ENCODE peak calls at places on chromosomes 5 and 9, in eight cellular contexts. E is heart left ventricle; Y is cardiac muscle cell; I is keratinocyte; R is fibroblast of lung; O is CD8-positive, alpha-beta T cell; M is aorta; W is astrocyte. P is an unnamed sample. For H3K36me3, the result is how much of the 10 kb centered on the place peaks cover.

GRCh38 chr5:36152324-36153298 is 700 bp downstream of the SKP2 start:
- DNase-seq in E (no peak), Y (peak), I (no peak), R (peak), O (no peak), M (no peak), W (peak), P (no peak)

GRCh38 chr5:157143127-157143959 is 678 bp upstream of the MED7 start:
- DNase-seq in E (no peak), Y (peak), I (no peak), R (no peak), O (no peak), M (peak), W (no peak), P (peak)

GRCh38 chr9:34413229-34413852 is 36.6 kb upstream of the MYORG start:
- DNase-seq in E (no peak), Y (peak), I (no peak), R (peak), O (no peak), M (peak), W (peak), P (no peak)

GRCh38 chr5:105616599-105616998 is 2054.0 kb upstream of the NUDT12 start:
- DNase-seq in E (no peak), Y (no peak), I (no peak), R (no peak), O (no peak), M (no peak), W (no peak), P (no peak)

GRCh38 chr9:114224247-114224610 is 68.9 kb downstream of the COL27A1 start:
- DNase-seq in E (no peak), Y (no peak), I (no peak), R (peak), O (no peak), M (no peak), W (peak), P (no peak)

GRCh38 chr5:156920042-156920860 is 42.8 kb downstream of the TIMD4 start:
- DNase-seq in E (no peak), Y (peak), I (no peak), R (no peak), O (no peak), M (no peak), W (peak), P (no peak)

GRCh38 chr5:179549973-179550510 is 312 bp upstream of the RUFY1 start:
- DNase-seq in E (peak), Y (no peak), I (no peak), R (peak), O (no peak), M (peak), W (peak), P (peak)

GRCh38 chr5:108382784-108383358 is 973 bp upstream of the FBXL17 start:
- DNase-seq in E (no peak), Y (peak), I (no peak), R (no peak), O (no peak), M (no peak), W (no peak), P (no peak)

GRCh38 chr9:92492781-92493401 is 10.6 kb upstream of the ASPN start:
- DNase-seq in E (no peak), Y (peak), I (no peak), R (no peak), O (no peak), M (no peak), W (no peak), P (no peak)

GRCh38 chr5:150846651-150847333 is 471 bp downstream of the IRGM start:
- DNase-seq in E (no peak), Y (peak), I (peak), R (peak), O (no peak), M (peak), W (peak), P (no peak)

GRCh38 chr5:112555691-112556090 is 136.6 kb upstream of the EPB41L4A start:
- DNase-seq in E (no peak), Y (no peak), I (no peak), R (peak), O (no peak), M (no peak), W (peak), P (no peak)
- H3K36me3 ChIP-seq in E (under half), Y (under half), I (under half), R (under half), O (under half), M (under half), W (under half), P (under half)

GRCh38 chr9:100579665-100580064 is 1.8 kb downstream of the CAVIN4 start:
- DNase-seq in E (no peak), Y (peak), I (no peak), R (no peak), O (no peak), M (no peak), W (peak), P (no peak)
- H3K4me3 ChIP-seq in E (peak), Y (no peak), I (no peak), R (no peak), O (no peak), M (no peak), W (no peak), P (no peak)

DNA sequence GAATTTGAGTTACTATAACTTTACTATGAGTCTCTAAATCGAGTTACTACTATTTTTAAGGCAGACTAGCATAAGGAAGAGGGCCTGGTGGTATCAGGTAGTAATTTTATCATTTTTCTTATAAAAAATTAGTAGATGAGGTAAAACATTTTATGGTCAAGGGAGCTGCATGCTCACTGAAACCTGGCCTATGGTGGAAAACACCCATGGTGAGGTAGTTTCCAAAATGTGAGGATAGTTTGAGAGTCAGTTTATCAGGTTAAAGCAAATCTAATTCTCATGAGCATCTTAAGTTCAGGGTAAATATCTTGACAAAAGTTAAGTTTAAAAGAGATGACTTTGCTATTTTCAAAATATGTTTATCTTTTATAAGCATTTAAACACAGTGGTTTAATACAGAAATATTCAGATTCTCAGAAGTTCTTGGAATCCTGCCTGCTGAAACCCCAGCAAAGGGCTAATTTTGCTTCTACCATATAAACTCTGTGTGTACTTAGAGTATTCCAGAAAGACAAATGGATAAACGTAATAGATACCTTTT is 10.0 kb downstream of the DDX4 start:
- DNase-seq in E (no peak), Y (no peak), I (no peak), R (no peak), O (no peak), M (no peak), W (no peak), P (no peak)
- H3K27ac ChIP-seq in E (no peak), Y (no peak), I (no peak), R (no peak), O (no peak), M (no peak), W (no peak), P (no peak)

DNA sequence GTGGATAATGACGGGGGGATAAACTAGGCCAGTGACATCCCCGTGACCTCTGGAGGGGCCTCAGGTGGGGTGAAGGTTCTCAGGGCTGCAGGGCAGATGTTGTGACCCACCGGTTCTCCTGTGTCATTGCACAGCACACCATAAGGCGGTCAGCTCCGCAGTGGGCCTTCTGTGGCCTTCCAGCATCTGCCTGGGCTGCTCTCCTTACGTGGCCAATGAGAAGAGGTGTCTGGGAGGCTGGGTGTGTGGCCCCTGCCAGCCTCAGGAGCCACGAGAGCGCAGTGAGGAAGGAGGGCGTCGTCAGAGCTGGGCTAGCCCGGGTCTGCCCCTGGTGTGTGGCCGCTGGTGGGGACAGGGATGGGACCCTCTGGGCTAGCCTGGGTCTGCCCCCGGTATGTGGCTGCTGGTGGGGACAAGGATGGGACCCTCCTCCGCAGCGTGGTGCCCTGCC is 48.7 kb downstream of the COL5A1 start:
- DNase-seq in E (peak), Y (no peak), I (no peak), R (no peak), O (no peak), M (peak), W (no peak), P (no peak)
- H3K36me3 ChIP-seq in E (under half), Y (under half), I (under half), R (under half), O (under half), M (under half), W (under half), P (under half)

DNA sequence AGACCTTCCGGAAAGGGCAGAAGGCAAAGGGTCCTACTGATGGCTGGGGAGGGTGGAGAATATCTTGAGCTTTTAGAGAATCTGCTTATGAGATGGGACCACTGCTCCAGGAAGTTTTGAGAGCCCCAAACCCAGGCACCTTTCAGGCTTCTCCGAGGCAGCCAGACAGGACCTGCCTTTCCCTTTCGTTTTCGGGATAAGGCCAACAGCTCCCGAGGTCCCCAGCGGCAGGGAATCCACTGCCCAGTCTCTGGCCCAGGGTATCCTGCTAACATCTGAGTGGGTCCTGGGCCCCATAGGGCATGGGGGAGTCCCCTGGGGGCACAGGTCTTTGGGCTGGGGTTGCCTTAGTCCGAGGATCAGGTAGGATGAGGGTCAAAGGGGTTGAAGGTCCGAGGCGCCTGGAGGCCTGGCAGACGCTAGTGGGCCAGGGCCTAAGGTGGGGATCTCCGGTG is 3.3 kb downstream of the PITX1 start:
- DNase-seq in E (peak), Y (no peak), I (no peak), R (no peak), O (no peak), M (no peak), W (no peak), P (no peak)
- H3K4me3 ChIP-seq in E (peak), Y (no peak), I (peak), R (peak), O (no peak), M (no peak), W (no peak), P (peak)

P was measured in esophagus squamous epithelium.